ENCODE peak calls at places on chromosome 10, in four cellular contexts. W, Y, G and V are unnamed samples.
A peak's percentile ranks its signal among the peaks of the same experiment; 100 is the strongest.

GRCh38 chr10:10532274-10532673 is 485.4 kb upstream of the CELF2 start:
- DNase-seq in W (no peak), Y (no peak), G (no peak), V (no peak)

GRCh38 chr10:71970331-71970730 is 6.1 kb downstream of the CHST3 start:
- DNase-seq in W (no peak), Y (no peak), G (peak; percentile 86), V (no peak)

GRCh38 chr10:84008878-84009277 is 130.4 kb upstream of the GHITM start:
- DNase-seq in W (peak; percentile 46), Y (no peak), G (no peak), V (peak; percentile 39)

GRCh38 chr10:13219685-13220670 is 14.2 kb downstream of the UCMA start:
- DNase-seq in W (peak; percentile 79), Y (no peak), G (peak; percentile 81), V (peak; percentile 28)

GRCh38 chr10:32333849-32334248 is 13.1 kb downstream of the EPC1 start:
- DNase-seq in W (no peak), Y (no peak), G (no peak), V (no peak)

GRCh38 chr10:33336606-33337334 is 2.3 kb upstream of the NRP1 start:
- DNase-seq in W (no peak), Y (no peak), G (peak; percentile 54), V (peak; percentile 5)

GRCh38 chr10:45407542-45407941 is 33.5 kb downstream of the ALOX5 start:
- DNase-seq in W (no peak), Y (no peak), G (no peak), V (no peak)

GRCh38 chr10:117729156-117729555 is 186.6 kb downstream of the EMX2 start:
- DNase-seq in W (no peak), Y (no peak), G (no peak), V (no peak)

GRCh38 chr10:113753020-113753692 is 1.7 kb downstream of the PLEKHS1 start:
- DNase-seq in W (no peak), Y (no peak), G (peak; percentile 48), V (no peak)

GRCh38 chr10:89392974-89393373 is 551 bp downstream of the IFIT1 start:
- DNase-seq in W (no peak), Y (no peak), G (peak; percentile 80), V (no peak)

GRCh38 chr10:15084502-15084922 is 4.1 kb downstream of the ACBD7 start:
- DNase-seq in W (no peak), Y (no peak), G (peak; percentile 90), V (no peak)

GRCh38 chr10:3006093-3006492 is 61.3 kb upstream of the PFKP start:
- DNase-seq in W (no peak), Y (no peak), G (no peak), V (no peak)

GRCh38 chr10:14403846-14404623 is 73.3 kb upstream of the FRMD4A start:
- DNase-seq in W (no peak), Y (no peak), G (no peak), V (no peak)

GRCh38 chr10:114632869-114633715 is 25.0 kb downstream of the ABLIM1 start:
- DNase-seq in W (no peak), Y (no peak), G (peak; percentile 95), V (no peak)